ENCODE peak calls at places on chromosomes 1 and 21, in four cellular contexts. R is H1, I is HepG2, W is GM12878. L is an unnamed sample.

GRCh38 chr1:34366875-34367624 is 190.3 kb downstream of the C1orf94 start:
- DNase-seq in R (peak), I (no peak), W (no peak), L (no peak)

GRCh38 chr1:223363057-223363855 is 720 bp downstream of the SUSD4 start:
- DNase-seq in R (peak), I (no peak), W (no peak), L (peak)

GRCh38 chr1:198122693-198123092 is 34.1 kb upstream of the NEK7 start:
- DNase-seq in R (no peak), W (no peak), I (no peak), L (peak)

GRCh38 chr21:29208666-29209059 is 78.2 kb downstream of the MAP3K7CL start:
- DNase-seq in R (no peak), W (no peak), I (no peak), L (no peak)

GRCh38 chr1:16960560-16961296 is 19.7 kb downstream of the MFAP2 start:
- DNase-seq in R (peak), W (peak), I (peak), L (peak)

GRCh38 chr1:3611170-3612019 is at the start of gene MEGF6:
- DNase-seq in R (peak), W (no peak), I (peak), L (peak)

GRCh38 chr1:245180496-245180895 is 25.7 kb downstream of the KIF26B start:
- DNase-seq in I (no peak), W (no peak), R (no peak), L (no peak)

GRCh38 chr1:213041443-213041842 is 9.6 kb upstream of the RPS6KC1 start:
- DNase-seq in W (no peak), R (no peak), I (no peak), L (no peak)

GRCh38 chr1:2199042-2199810 is 4.7 kb upstream of the FAAP20 start:
- DNase-seq in W (peak), R (peak), I (peak), L (peak)

GRCh38 chr21:22871692-22872091 is 1873.5 kb downstream of the NCAM2 start:
- DNase-seq in I (no peak), R (no peak), W (no peak), L (no peak)

GRCh38 chr21:26572026-26572425 is 1.1 kb downstream of the CYYR1 start:
- DNase-seq in R (no peak), W (no peak), I (no peak), L (no peak)

GRCh38 chr1:26768755-26769154 is 19.0 kb upstream of the PIGV start:
- DNase-seq in R (no peak), W (no peak), I (no peak), L (no peak)

GRCh38 chr21:22796147-22796546 is 1797.9 kb downstream of the NCAM2 start:
- DNase-seq in I (no peak), R (no peak), W (no peak), L (no peak)

GRCh38 chr1:36838866-36839265 is 195.4 kb downstream of the GRIK3 start:
- DNase-seq in W (no peak), R (no peak), I (no peak), L (no peak)

GRCh38 chr1:212625781-212626450 is 17.4 kb downstream of the ATF3 start:
- DNase-seq in I (no peak), W (no peak), R (no peak), L (no peak)

GRCh38 chr1:183027031-183027430 is 3.8 kb downstream of the LAMC1 start:
- DNase-seq in R (no peak), I (no peak), W (no peak), L (no peak)

GRCh38 chr1:156656779-156657160 is 14.9 kb downstream of the BCAN start:
- DNase-seq in W (no peak), I (no peak), R (peak), L (no peak)

GRCh38 chr1:84603223-84603622 is 29.0 kb upstream of the CTBS start:
- DNase-seq in W (no peak), I (no peak), R (no peak), L (no peak)

GRCh38 chr1:94951056-94951455 is 24.1 kb upstream of the CNN3 start:
- DNase-seq in W (no peak), I (no peak), R (no peak), L (no peak)

GRCh38 chr1:39103321-39104157 is 77.4 kb downstream of the NDUFS5 start:
- DNase-seq in W (no peak), I (no peak), R (no peak), L (no peak)

GRCh38 chr1:232428036-232428600 is 201.8 kb downstream of the SIPA1L2 start:
- DNase-seq in W (no peak), R (no peak), I (no peak), L (no peak)

DNA sequence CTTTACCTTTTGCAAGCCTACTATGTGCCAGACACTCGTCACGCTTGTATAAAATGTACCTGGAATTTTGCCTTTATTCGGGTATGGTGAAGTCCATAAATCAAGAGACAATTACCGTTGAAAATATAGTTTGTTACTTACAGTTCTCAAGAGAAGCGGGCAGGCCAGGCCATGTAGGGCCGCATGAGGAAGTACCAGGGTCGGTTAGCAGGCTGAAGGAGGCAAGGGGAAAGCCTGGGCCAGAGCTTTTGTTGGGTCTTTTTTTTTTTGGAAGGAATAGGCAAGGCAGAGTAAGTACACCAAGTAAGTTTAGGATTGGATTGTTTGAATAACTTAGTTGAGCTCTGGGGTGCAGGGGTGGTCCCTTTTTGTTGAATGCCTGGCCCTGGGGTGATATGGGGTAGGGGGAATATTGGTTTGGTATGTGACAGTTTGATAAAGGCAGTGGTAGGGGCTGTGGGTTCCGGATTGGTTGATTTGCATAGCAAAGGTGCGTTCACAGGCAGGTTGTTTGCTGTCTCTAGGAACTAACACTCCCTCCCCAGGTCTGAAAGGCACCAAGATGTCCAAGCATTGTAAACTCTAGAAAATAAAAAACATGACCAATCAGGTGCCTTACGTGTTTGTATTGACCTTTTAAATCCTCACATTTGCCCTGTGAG is 80.7 kb downstream of the KAZN start:
- DNase-seq in I (no peak), W (no peak), R (no peak), L (no peak)
- TF ChIP-seq CBX5 in I (no peak), W (no peak), R (no peak), L (no peak)

GRCh38 chr1:31906557-31906956 is 31.6 kb downstream of the PTP4A2 start:
- DNase-seq in W (no peak), I (no peak), R (no peak), L (no peak)

GRCh38 chr1:31912839-31913239 is 25.3 kb downstream of the PTP4A2 start:
- DNase-seq in W (peak), I (no peak), R (no peak), L (no peak)

GRCh38 chr1:31912087-31912780 is 25.9 kb downstream of the PTP4A2 start:
- DNase-seq in W (no peak), I (no peak), R (no peak), L (no peak)

GRCh38 chr1:31913968-31914367 is 24.2 kb downstream of the PTP4A2 start:
- DNase-seq in R (no peak), W (no peak), I (no peak), L (no peak)

DNA sequence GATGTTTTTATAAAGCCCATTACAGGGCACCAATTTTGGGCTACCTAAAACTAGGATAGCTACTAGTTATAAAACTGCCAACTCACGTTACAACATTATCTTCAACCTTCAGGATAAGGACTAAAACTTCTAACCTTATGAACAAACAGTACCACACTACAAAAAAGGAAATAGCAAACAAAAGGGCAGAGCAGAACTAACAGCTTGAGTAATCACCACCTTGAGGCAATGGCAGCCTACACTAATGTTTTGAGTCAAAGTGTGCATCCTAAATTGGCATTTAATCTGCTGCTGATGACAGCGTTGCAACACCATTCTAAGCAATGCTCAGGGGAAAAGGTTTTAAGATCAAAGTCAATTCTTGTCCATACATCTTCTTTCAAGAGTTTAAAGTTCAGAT is 27.2 kb downstream of the PTP4A2 start:
- DNase-seq in W (peak), I (peak), R (no peak), L (no peak)
- TF ChIP-seq CBX5 in W (no peak), I (no peak), R (no peak), L (no peak)

GRCh38 chr21:36613064-36613463 is 85.9 kb upstream of the SIM2 start:
- DNase-seq in R (no peak), W (no peak), I (peak), L (no peak)
- TF ChIP-seq CBX5 in R (no peak), W (no peak), I (no peak), L (no peak)

DNA sequence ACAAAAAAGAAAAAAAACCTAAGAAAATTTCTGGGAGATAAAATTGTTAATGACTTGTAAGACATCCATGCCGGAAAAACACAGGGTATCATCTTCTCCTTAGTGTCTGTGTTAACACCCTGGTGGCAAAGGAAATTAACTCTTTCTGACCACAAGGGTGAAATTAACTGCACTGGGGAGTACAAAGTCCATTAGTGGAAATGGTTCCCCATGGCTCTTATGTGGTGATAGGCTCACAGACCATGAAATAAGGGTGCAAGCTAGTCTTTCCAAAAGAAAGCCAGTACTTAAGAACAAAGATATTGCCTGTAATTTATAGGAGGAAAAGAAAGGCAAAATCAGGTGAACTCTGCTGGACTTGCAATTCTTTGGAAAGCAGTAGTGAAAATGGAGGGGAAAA is 185.4 kb downstream of the LRRIQ3 start:
- DNase-seq in I (no peak), R (no peak), W (no peak), L (no peak)
- TF ChIP-seq CBX5 in I (no peak), R (no peak), W (no peak), L (no peak)

GRCh38 chr1:47590523-47591225 is 152.8 kb downstream of the FOXD2 start:
- DNase-seq in I (no peak), R (no peak), W (no peak), L (no peak)
- TF ChIP-seq CBX5 in I (no peak), R (no peak), W (no peak), L (no peak)

GRCh38 chr1:10897321-10897980 is 101.0 kb upstream of the CASZ1 start:
- DNase-seq in R (no peak), W (no peak), I (no peak), L (no peak)
- TF ChIP-seq CBX5 in R (no peak), W (no peak), I (no peak), L (no peak)

GRCh38 chr1:150258275-150258666 is 697 bp downstream of the CA14 start:
- DNase-seq in R (no peak), W (no peak), I (no peak), L (no peak)

GRCh38 chr1:150259217-150259616 is 1.6 kb downstream of the CA14 start:
- DNase-seq in W (no peak), I (no peak), R (no peak), L (no peak)

GRCh38 chr1:150261367-150261766 is 3.8 kb downstream of the CA14 start:
- DNase-seq in I (no peak), W (no peak), R (no peak), L (no peak)

GRCh38 chr1:150257624-150258274 is at the start of gene CA14:
- DNase-seq in R (peak), I (no peak), W (no peak), L (peak)

DNA sequence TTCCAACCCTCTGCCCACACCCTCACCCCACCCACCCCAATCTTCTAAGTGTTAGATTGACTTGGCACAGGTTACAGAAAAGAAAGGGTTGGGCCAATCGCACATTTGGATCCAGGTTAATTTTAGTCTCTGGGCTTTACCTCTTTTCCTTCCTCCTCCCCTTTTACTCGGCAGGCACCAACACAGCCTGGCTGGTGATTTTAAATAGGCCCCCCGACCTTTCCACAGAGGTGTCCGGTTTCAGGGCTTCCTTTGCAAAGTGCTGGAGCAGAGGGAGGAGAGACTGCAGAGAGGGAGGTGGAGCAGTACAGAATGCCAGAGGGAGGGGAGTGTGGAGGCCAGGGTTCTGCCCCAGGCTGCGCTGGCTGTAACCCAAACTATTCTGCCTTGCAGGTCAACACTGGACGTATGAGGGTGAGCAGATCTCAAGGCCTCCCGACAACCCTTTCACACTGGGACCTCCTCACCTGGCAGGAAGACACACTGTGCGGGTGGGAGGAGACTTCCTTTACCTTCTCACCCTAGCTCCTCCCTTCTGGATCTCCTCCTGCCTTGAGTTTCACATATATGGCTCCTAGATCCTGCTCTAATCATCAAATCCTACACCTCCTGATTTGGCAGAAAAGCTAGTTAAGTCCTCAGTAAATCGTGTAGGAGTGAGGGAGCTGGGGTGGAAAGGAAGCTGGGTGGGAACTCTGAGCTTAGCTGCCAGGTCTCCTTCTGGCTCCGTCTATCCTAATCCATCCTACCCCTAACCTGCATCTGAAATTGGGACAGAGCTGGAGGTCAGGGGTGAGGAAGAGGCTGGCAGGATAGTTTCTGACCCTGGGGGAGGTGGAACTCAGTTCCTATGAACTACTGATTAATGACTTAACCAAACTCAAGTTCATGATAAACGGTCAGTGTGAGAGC is 2.4 kb downstream of the CA14 start:
- DNase-seq in R (peak), I (peak), W (no peak), L (no peak)
- TF ChIP-seq CBX5 in R (no peak), I (no peak), W (no peak), L (no peak)

L was measured in K562.